ENCODE peak calls at places on chromosomes 4 and X, in six cellular contexts. J is A549, O is esophagus muscularis mucosa, T is heart left ventricle, C is esophagus squamous epithelium, W is upper lobe of left lung. B is an unnamed sample.

GRCh38 chr4:139940600-139940999 is 213.4 kb downstream of the MAML3 start:
- DNase-seq in J (no peak), O (no peak), T (no peak), C (no peak), W (no peak), B (no peak)

GRCh38 chr4:113300384-113301011 is 251.0 kb downstream of the ANK2 start:
- DNase-seq in J (peak; percentile 7), O (no peak), T (peak; percentile 58), C (no peak), W (no peak), B (no peak)

GRCh38 chr4:146637853-146638800 is 566 bp upstream of the POU4F2 start:
- DNase-seq in J (no peak), O (no peak), T (no peak), C (no peak), W (no peak), B (no peak)

GRCh38 chr4:3286335-3287175 is 6.3 kb upstream of the RGS12 start:
- DNase-seq in J (no peak), O (no peak), T (no peak), C (no peak), W (peak; percentile 15), B (no peak)

GRCh38 chrX:77962068-77962902 is 7.2 kb downstream of the PGAM4 start:
- DNase-seq in J (no peak), O (no peak), T (no peak), C (no peak), W (no peak), B (no peak)

GRCh38 chr4:123398803-123399637 is 2.4 kb downstream of the SPRY1 start:
- DNase-seq in J (peak; percentile 22), O (no peak), T (peak; percentile 51), C (no peak), W (peak; percentile 65), B (peak; percentile 60)

GRCh38 chr4:27728892-27729291 is 868.3 kb downstream of the STIM2 start:
- DNase-seq in J (no peak), O (no peak), T (no peak), C (no peak), W (no peak), B (no peak)

GRCh38 chrX:386239-386767 is 404 bp downstream of the PPP2R3B start:
- DNase-seq in J (no peak), O (no peak), T (no peak), C (no peak), W (no peak), B (peak; percentile 13)

GRCh38 chrX:103531002-103531401 is 11.7 kb upstream of the RAB40A start:
- DNase-seq in J (no peak), O (no peak), T (no peak), C (no peak), W (no peak), B (no peak)

GRCh38 chr4:146978641-146979040 is 33.0 kb upstream of the TTC29 start:
- DNase-seq in J (no peak), O (no peak), T (no peak), C (no peak), W (no peak), B (no peak)

GRCh38 chrX:39957816-39958561 is 139.8 kb downstream of the BCOR start:
- DNase-seq in J (no peak), O (no peak), T (peak; percentile 78), C (no peak), W (no peak), B (no peak)

GRCh38 chr4:79650794-79651431 is 242.9 kb upstream of the GK2 start:
- DNase-seq in J (no peak), O (no peak), T (no peak), C (no peak), W (no peak), B (no peak)

GRCh38 chr4:142690764-142691163 is 155.3 kb downstream of the INPP4B start:
- DNase-seq in J (no peak), O (no peak), T (no peak), C (no peak), W (no peak), B (no peak)
- H3K27ac ChIP-seq in J (no peak overlapping the region), O (no peak overlapping the region), T (no peak overlapping the region), C (no peak overlapping the region), W (no peak overlapping the region), B (no peak overlapping the region)

DNA sequence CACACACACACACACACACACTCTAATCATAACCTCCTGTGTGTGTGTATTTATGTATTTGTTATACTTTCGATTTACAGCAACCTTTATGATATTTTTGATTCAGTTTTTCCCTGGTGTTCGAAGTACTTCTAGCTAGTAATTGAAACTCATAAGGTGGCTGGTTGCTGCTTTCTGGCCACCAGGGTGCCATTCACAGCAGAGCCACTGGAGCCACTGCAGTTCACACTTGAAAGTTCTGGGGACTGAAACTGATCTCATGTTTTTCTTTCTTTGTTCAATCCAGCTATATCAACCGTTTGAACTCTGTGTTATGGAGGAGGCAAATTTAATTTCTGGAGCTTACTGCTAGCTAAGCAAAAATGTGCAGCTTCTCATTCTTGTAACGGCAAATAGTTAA is 419.4 kb downstream of the ADGRL3 start:
- DNase-seq in J (peak; percentile 0), O (no peak), T (no peak), C (no peak), W (no peak), B (no peak)
- TF ChIP-seq POLR2A in J (no peak), O (no peak), T (no peak), C (no peak), W (no peak), B (no peak)

GRCh38 chr4:94506822-94507221 is 55.1 kb downstream of the PDLIM5 start:
- DNase-seq in J (no peak), O (no peak), T (no peak), C (no peak), W (no peak), B (no peak)
- H3K27ac ChIP-seq in J (peak overlapping the region; percentile 84), O (no peak overlapping the region), T (no peak overlapping the region), C (no peak overlapping the region), W (no peak overlapping the region), B (no peak overlapping the region)

DNA sequence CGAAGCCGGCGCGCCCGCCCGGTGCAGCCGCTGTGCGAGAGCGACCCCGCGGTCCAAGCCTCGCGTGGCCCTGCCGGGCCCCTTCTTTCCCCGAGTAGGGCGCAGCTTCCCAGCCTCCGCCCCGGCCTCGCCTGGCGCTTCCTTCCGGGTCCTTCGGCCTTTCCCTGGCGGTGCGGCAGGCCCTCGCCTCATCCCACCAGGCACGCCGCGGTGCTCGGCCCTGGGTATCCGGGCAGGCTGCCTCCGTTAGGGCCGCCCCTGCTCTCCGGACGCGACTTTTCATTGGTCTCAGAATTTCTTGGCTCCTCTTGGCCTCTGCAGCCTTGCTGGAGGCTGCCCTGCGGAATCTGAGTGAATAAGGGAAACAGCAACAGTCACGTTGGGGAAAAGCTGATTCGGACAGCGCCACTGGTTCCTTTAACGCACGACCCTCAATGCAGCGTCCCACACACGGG is 429 bp downstream of the UVSSA start:
- DNase-seq in J (peak; percentile 33), O (peak; percentile 93), T (peak; percentile 82), C (no peak), W (peak; percentile 76), B (peak; percentile 81)
- TF ChIP-seq POLR2A in J (peak; percentile 1), O (no peak), T (no peak), C (no peak), W (no peak), B (no peak)